ENCODE peak calls at places on chromosomes 4 and X, in five cellular contexts. Z is IMR-90; N is tibial artery; T is HFF-Myc; U is naive thymus-derived CD4-positive, alpha-beta T cell. X is an unnamed sample.

GRCh38 chr4:126701756-126702155 is 931.0 kb upstream of the INTU start:
- DNase-seq in Z (peak), N (no peak), T (no peak), U (no peak), X (no peak)

GRCh38 chr4:146638801-146639351 is at the start of gene POU4F2:
- DNase-seq in Z (no peak), N (no peak), T (no peak), U (no peak), X (no peak)

GRCh38 chr4:162163892-162164759 is at the start of gene FSTL5:
- DNase-seq in Z (peak), N (peak), T (peak), U (peak), X (no peak)

GRCh38 chr4:81071013-81071412 is 40.5 kb downstream of the BMP3 start:
- DNase-seq in Z (no peak), N (no peak), T (no peak), U (no peak), X (no peak)

GRCh38 chr4:155805016-155805415 is 46.2 kb downstream of the GUCY1B1 start:
- DNase-seq in Z (peak), N (no peak), T (no peak), U (no peak), X (no peak)

GRCh38 chr4:157185363-157185762 is 35.2 kb upstream of the GRIA2 start:
- DNase-seq in Z (no peak), N (no peak), T (peak), U (no peak), X (no peak)

GRCh38 chrX:24513416-24513815 is 48.3 kb downstream of the PDK3 start:
- DNase-seq in Z (no peak), N (no peak), T (no peak), U (no peak), X (no peak)

GRCh38 chr4:64617813-64618212 is 208.6 kb upstream of the TECRL start:
- DNase-seq in Z (no peak), N (no peak), T (no peak), U (no peak), X (no peak)

GRCh38 chrX:120446503-120446902 is 22.6 kb downstream of the LAMP2 start:
- DNase-seq in Z (peak), N (no peak), T (peak), U (no peak), X (no peak)

GRCh38 chr4:44493924-44494323 is 45.3 kb upstream of the KCTD8 start:
- DNase-seq in Z (no peak), N (no peak), T (no peak), U (no peak), X (no peak)

GRCh38 chr4:7879127-7879526 is 60.5 kb downstream of the AFAP1 start:
- DNase-seq in Z (no peak), N (no peak), T (no peak), U (no peak), X (no peak)

GRCh38 chr4:7878323-7878722 is 61.3 kb downstream of the AFAP1 start:
- DNase-seq in Z (no peak), N (no peak), T (no peak), U (no peak), X (no peak)

GRCh38 chr4:7876096-7876993 is 63.3 kb downstream of the AFAP1 start:
- DNase-seq in Z (peak), N (no peak), T (no peak), U (peak), X (no peak)

GRCh38 chr4:7874838-7875237 is 64.8 kb downstream of the AFAP1 start:
- DNase-seq in Z (no peak), N (no peak), T (no peak), U (no peak), X (no peak)

GRCh38 chr4:7877131-7877530 is 62.5 kb downstream of the AFAP1 start:
- DNase-seq in Z (no peak), N (no peak), T (no peak), U (no peak), X (no peak)
- H3K4me3 ChIP-seq in Z (no peak), N (no peak), T (no peak), U (no peak), X (no peak)

DNA sequence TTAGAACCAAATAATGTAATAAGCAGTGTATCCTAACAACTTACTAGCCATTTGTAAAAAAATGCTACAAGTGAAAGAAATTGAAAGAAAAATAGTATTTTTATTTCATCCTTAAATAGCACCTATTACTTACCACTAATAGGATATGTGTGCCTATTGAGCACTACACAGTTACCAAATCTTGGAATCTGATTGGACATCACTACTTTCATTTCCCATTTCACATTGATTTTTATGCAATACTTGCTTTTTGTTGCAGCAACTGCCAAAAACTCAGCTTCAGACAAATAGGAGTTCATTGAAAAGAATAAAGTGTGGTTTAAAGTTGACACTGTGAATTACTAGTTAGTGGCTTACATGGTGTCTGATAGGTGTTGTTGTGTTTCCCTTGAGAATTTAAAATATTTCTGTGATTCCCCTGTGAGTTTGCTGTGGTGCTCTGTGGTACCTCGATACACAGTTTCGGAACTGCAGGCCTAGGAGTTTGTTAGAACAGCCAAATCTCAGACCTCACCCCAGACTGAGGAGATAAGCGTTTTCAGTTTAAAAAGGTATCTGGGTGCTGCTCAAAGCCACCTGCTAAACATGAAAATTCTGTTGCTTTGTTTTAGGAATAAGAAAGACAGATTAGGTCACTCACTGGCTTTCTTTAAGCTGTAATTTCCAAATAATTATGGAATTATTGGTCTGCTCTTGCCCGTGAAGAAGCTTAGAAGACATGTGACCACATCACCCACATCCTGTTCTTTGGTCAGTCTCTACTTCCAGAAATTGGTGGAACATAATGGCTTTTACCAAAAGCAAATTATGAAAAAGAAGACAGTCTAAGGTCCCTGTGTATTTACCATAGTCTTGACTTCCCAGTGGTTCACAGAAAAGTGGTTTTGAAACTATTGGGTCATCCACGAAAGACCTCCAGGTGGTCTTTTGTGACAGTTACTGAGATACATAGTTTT is 97.8 kb downstream of the SYTL5 start:
- DNase-seq in Z (no peak), N (no peak), T (no peak), U (no peak), X (no peak)
- H3K4me3 ChIP-seq in Z (no peak), N (no peak), T (no peak), U (no peak), X (no peak)

GRCh38 chr4:26030260-26030667 is 116.2 kb downstream of the SMIM20 start:
- DNase-seq in Z (no peak), N (no peak), T (no peak), U (no peak), X (no peak)
- H3K4me3 ChIP-seq in Z (no peak), N (no peak), T (no peak), U (no peak), X (no peak)

DNA sequence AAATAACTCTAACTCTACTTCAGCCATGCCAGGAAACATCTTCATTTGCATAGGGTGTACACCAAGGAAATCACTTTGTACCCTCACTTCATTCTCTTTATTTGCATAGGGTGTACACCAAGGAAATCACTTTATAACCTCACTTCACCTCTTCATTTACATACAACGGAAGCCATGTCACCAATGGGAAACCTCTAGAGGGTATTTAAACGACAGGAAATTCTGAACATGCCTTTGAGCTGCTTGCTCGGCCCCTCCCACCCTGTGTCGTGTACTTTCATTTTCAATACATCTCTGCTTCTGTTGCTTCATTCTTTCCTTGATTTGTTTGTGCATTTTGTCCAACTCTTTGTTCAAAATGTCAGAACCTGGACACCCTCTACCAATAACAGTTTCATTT is 848.1 kb upstream of the FRG1 start:
- DNase-seq in Z (peak), N (no peak), T (no peak), U (no peak), X (no peak)
- H3K4me3 ChIP-seq in Z (peak), N (no peak), T (no peak), U (no peak), X (no peak)

GRCh38 chr4:151485541-151486131 is 76.7 kb downstream of the FHIP1A start:
- DNase-seq in Z (no peak), N (no peak), T (no peak), U (no peak), X (no peak)
- H3K4me3 ChIP-seq in Z (no peak), N (no peak), T (no peak), U (no peak), X (no peak)

DNA sequence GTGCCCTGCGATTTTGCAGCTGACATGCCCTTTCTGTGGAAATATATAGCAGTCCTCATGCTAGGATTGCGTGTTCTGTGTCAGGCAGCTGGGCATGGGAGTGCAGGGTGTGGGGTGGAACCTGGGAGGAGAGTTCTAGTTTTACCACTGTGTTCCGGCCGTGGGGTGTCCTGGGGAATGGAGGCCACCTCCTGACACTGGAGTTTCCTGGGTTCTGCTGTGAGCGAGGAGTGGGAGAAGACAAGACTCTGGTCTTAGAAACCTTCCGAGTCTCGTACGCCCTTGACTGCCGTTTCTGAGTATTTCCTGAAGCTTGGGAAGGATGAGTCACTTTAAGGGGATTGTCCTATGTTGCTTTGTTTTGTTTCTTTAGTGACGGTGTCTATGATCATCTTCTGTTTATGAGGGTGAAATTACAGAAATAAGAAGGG is 19.0 kb downstream of the CD99 start:
- DNase-seq in Z (peak), N (peak), T (peak), U (no peak), X (no peak)
- H3K4me3 ChIP-seq in Z (no peak), N (no peak), T (peak), U (peak), X (peak)

DNA sequence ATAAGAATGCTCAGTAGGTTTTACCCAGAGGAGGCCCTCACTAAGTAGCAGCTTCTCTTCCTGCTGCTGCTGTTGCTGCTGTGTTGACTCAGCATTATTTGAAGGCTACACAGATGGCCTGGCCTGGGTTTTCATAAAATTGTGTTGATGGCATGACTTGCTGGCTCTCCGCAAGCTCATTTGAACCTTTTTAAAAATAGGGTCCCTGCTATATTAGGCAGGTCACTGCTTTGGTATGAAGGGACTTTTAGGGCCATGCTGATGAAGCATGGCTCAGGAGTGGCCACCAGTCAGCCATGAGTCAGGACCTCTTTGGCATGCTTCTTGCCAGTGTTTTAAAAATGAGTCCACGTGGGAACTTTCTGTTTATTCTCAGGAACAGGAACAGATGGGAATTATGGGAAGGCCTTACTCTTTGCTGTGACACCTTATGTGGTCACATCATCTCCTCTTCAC is 128.7 kb downstream of the MID1IP1 start:
- DNase-seq in Z (peak), N (peak), T (peak), U (no peak), X (peak)
- H3K4me3 ChIP-seq in Z (no peak), N (no peak), T (no peak), U (no peak), X (no peak)

DNA sequence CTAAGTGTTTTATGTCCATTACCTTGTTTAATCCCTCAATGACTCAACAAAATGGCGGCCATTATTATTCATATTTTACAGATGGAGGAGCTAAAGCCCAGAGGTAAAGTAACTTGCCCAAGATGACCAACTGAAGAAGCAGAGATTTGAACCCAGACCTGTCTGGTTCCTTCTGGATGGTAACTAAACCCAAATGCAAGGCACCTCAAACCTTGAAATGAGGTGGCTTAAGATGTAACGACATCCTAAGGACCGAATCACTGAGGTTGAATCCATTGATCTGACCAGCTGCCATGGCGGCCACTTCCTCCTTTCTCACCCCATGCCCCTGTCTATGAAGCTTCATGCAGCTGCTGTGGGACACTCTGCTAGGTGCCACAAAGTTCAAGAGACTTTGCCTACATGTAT is 932 bp downstream of the TLR10 start:
- DNase-seq in Z (no peak), N (no peak), T (no peak), U (no peak), X (no peak)
- H3K4me3 ChIP-seq in Z (no peak), N (no peak), T (no peak), U (no peak), X (no peak)

GRCh38 chr4:38674206-38675144 is 10.5 kb downstream of the KLF3 start:
- DNase-seq in Z (no peak), N (no peak), T (no peak), U (no peak), X (no peak)

GRCh38 chr4:38677466-38677865 is 13.5 kb downstream of the KLF3 start:
- DNase-seq in Z (no peak), N (no peak), T (no peak), U (no peak), X (no peak)

GRCh38 chr4:38673109-38673978 is 9.3 kb downstream of the KLF3 start:
- DNase-seq in Z (no peak), N (no peak), T (peak), U (no peak), X (no peak)

GRCh38 chr4:38676986-38677385 is 13.0 kb downstream of the KLF3 start:
- DNase-seq in Z (no peak), N (no peak), T (no peak), U (no peak), X (no peak)

DNA sequence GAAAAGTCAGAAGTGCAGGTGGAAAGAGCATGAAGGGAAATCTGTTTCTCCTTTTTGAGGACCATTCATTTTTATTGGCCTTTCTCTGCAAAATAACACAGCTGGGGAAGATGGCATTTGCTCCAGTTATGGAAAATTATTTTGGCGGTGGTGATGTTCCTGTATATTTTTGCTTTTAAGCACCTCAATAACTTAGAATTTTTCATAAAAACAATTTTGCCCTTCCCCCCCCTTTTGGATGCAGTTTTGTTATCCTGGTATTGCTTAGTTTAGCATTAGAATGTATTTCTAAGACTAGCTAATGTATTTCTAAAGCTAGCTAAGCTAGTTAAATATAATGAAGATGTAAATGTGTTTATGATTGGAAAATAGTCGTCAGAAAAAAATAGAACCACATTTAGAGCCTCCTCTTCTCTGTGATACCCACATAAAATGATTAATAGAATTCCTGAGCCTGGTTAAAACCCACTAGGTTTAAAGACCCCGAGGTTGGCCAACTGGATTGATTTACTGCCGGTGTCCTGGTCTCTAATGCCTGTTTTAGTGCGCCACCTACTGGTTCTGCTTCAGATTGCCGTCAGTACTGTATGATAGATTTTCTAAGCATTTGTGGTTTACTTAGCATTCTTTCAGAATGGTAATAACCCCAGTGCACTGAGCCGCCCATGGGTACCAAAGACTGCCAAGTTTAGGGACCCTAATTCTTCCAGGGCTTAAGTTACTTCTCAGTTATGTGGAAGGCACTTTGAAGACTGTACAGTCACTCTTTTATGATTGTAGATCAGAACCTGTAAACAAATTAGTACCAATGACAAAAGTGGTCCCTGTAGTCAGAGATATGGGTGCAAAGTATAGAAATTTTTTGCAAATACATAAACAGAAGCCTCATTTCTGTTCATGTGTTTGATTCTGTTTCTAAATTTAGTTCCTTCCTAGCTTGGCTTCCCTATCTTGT is 11.4 kb downstream of the KLF3 start:
- DNase-seq in Z (peak), N (peak), T (peak), U (peak), X (peak)
- H3K4me3 ChIP-seq in Z (no peak), N (no peak), T (no peak), U (peak), X (no peak)

GRCh38 chr4:168633071-168633470 is 136.2 kb downstream of the PALLD start:
- DNase-seq in Z (no peak), N (no peak), T (no peak), U (no peak), X (no peak)

GRCh38 chr4:168633474-168633873 is 136.6 kb downstream of the PALLD start:
- DNase-seq in Z (no peak), N (no peak), T (no peak), U (no peak), X (no peak)

GRCh38 chr4:168636040-168636439 is 139.2 kb downstream of the PALLD start:
- DNase-seq in Z (no peak), N (no peak), T (no peak), U (no peak), X (no peak)

GRCh38 chr4:168632246-168632832 is 135.5 kb downstream of the PALLD start:
- DNase-seq in Z (no peak), N (no peak), T (no peak), U (no peak), X (no peak)

DNA sequence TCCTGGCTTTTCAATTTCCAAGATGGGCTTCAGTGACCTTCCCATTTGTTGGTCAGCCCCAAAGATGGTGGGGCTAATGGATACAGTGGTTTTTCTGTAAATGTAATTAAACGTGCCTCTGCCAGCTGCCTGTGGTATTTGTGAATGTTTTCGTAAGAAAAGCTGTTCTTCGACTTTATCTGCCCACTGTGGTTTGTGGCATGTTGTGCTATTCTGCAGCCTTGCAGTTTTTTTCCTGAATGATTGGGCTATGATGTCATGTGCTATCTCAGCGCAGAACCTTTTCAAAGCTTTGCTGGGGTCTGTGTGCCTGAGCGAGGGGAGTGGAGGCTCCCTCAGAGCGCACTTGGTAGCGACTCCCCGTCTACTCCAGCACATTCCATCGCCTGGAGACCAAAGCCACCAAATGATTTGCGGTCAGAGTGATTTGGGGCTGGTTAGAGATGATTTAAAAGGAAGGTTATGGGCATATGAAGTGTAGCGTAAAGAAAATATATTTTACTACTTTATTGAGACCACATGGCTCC is 137.5 kb downstream of the PALLD start:
- DNase-seq in Z (peak), N (no peak), T (peak), U (no peak), X (peak)
- H3K4me3 ChIP-seq in Z (peak), N (peak), T (no peak), U (no peak), X (peak)